ENCODE peak calls at places on chromosomes 7 and 10, in seven cellular contexts. R is fibroblast of mammary gland, L is choroid plexus epithelial cell, T is uterus, N is GM13976, C is A549, A is sigmoid colon. Y is an unnamed sample.

GRCh38 chr7:139683137-139683871 is 94.5 kb downstream of the HIPK2 start:
- DNase-seq in L (peak; percentile 94), A (no peak), R (peak; percentile 52), T (no peak), C (no peak), N (peak; percentile 59), Y (no peak)

GRCh38 chr7:896346-897075 is 20.2 kb downstream of the GET4 start:
- DNase-seq in R (no peak), C (no peak), N (no peak), T (no peak), L (no peak), A (no peak), Y (no peak)

GRCh38 chr10:2980791-2981360 is 86.5 kb upstream of the PFKP start:
- DNase-seq in N (no peak), L (peak; percentile 30), C (no peak), T (no peak), R (peak; percentile 67), A (no peak), Y (no peak)

GRCh38 chr10:72250666-72251065 is 23.1 kb upstream of the DDIT4 start:
- DNase-seq in T (peak; percentile 80), A (peak; percentile 91), R (peak; percentile 86), N (no peak), C (no peak), L (peak; percentile 94), Y (no peak)

GRCh38 chr10:117250409-117250808 is 9.5 kb downstream of the SLC18A2 start:
- DNase-seq in N (no peak), C (no peak), T (no peak), L (no peak), A (no peak), R (no peak), Y (no peak)

GRCh38 chr10:97210576-97210975 is 24.8 kb upstream of the SLIT1 start:
- DNase-seq in L (peak; percentile 84), R (peak; percentile 72), A (peak; percentile 78), T (peak; percentile 65), C (peak; percentile 60), N (peak; percentile 77), Y (peak; percentile 94)

GRCh38 chr7:118918556-118918955 is 694.1 kb downstream of the ANKRD7 start:
- DNase-seq in N (no peak), C (no peak), L (peak; percentile 25), A (no peak), T (no peak), R (peak; percentile 21), Y (no peak)

GRCh38 chr7:12757443-12757842 is 70.0 kb downstream of the ARL4A start:
- DNase-seq in C (no peak), A (no peak), T (no peak), N (no peak), R (peak; percentile 91), L (peak; percentile 93), Y (no peak)

GRCh38 chr10:95536017-95536416 is 25.2 kb downstream of the SORBS1 start:
- DNase-seq in R (no peak), N (no peak), C (no peak), T (no peak), L (peak; percentile 15), A (peak; percentile 95), Y (no peak)

GRCh38 chr10:88705951-88706350 is at the start of gene LIPK:
- DNase-seq in C (no peak), L (no peak), A (no peak), R (no peak), T (no peak), N (no peak), Y (no peak)

GRCh38 chr7:139086454-139086853 is 23.1 kb downstream of the ZC3HAV1 start:
- DNase-seq in C (no peak), L (no peak), R (no peak), N (no peak), T (no peak), A (no peak), Y (no peak)

GRCh38 chr10:13920031-13920430 is 333.3 kb downstream of the PRPF18 start:
- DNase-seq in N (no peak), R (peak; percentile 52), T (no peak), C (no peak), A (no peak), L (no peak), Y (no peak)

GRCh38 chr10:100985336-100985735 is 2.0 kb downstream of the MRPL43 start:
- DNase-seq in R (no peak), C (no peak), L (no peak), N (no peak), A (no peak), T (no peak), Y (no peak)

GRCh38 chr10:48611133-48611532 is 6.3 kb upstream of the ARHGAP22 start:
- DNase-seq in L (no peak), N (no peak), C (no peak), A (no peak), R (no peak), T (no peak), Y (peak; percentile 6)

GRCh38 chr10:71222541-71223364 is 10.4 kb downstream of the UNC5B start:
- DNase-seq in A (peak; percentile 48), L (peak; percentile 13), R (peak; percentile 44), T (no peak), N (peak; percentile 11), C (no peak), Y (no peak)

GRCh38 chr7:154415709-154416399 is 363.7 kb downstream of the DPP6 start:
- DNase-seq in R (no peak), L (no peak), C (no peak), N (no peak), T (no peak), A (no peak), Y (no peak)

GRCh38 chr10:8361510-8361844 is 307.0 kb downstream of the GATA3 start:
- DNase-seq in L (no peak), N (no peak), T (no peak), R (no peak), C (no peak), A (no peak), Y (no peak)

GRCh38 chr10:132646443-132647097 is 109.0 kb downstream of the INPP5A start:
- DNase-seq in C (no peak), L (no peak), N (no peak), R (no peak), A (peak; percentile 59), T (peak; percentile 11), Y (peak; percentile 17)

GRCh38 chr7:148856035-148856881 is 27.8 kb downstream of the EZH2 start:
- DNase-seq in L (peak; percentile 66), N (peak; percentile 55), A (no peak), R (peak; percentile 44), C (peak; percentile 66), T (no peak), Y (no peak)

DNA sequence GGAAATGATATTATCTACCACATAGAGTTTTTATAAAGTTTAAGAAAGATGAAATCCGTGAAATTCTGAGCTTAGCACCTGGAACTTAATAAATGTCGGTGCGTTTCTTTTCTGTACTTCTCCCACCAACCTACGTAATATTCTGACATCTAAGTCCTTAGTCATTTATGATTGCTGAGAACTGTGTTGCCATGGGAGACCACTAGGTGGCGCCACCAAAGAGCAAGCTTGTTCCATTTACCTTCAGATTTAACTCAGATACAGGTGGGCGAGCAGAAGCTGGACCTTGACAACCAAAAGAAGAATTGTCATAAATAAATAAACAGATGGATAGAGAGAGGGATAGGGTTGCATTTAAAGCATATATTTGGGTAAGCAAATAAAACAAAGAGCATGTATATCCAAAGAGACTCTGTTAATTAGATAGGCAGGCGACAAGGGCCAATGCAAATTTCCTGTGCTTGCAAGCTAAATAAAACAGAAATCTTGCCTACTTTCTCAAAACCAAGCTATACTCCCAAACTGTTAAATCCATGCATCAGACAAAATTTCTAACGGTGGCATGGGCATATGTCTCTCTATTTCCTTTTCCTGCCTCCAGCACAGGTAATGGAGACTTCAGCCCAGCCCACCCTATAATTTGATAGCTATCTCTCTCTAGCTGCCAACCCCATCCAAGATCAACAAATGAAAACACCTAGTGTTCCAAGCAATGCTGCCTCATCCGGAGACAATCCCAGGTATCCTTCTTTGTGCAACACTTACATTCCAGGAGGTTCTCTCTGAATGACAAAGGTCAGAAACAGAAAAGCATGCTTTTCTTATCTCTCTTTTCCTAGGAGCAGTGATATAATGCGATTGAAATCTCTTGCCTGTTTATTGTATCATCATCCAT is 699.6 kb downstream of the INHBA start:
- DNase-seq in R (peak; percentile 65), T (no peak), N (peak; percentile 15), L (peak; percentile 73), A (no peak), C (no peak), Y (peak; percentile 23)
- TF ChIP-seq CTCF in R (peak; percentile 80), T (no peak), N (peak; percentile 67), L (peak; percentile 91), A (peak; percentile 13), C (peak; percentile 39), Y (no peak)

GRCh38 chr10:92552310-92552709 is 21.6 kb downstream of the IDE start:
- DNase-seq in L (no peak), N (no peak), C (no peak), A (no peak), R (no peak), T (no peak), Y (no peak)
- TF ChIP-seq CTCF in L (peak; percentile 45), N (peak; percentile 9), C (peak; percentile 16), A (no peak), R (peak; percentile 36), T (no peak), Y (no peak)

GRCh38 chr10:37489658-37490003 is 364.2 kb downstream of the ANKRD30A start:
- DNase-seq in L (no peak), T (no peak), R (no peak), C (no peak), A (no peak), N (no peak), Y (no peak)

GRCh38 chr10:37490266-37490665 is 364.9 kb downstream of the ANKRD30A start:
- DNase-seq in A (no peak), L (no peak), N (no peak), R (no peak), T (no peak), C (peak; percentile 13), Y (no peak)

GRCh38 chr10:37488792-37489657 is 363.6 kb downstream of the ANKRD30A start:
- DNase-seq in N (no peak), R (peak; percentile 31), C (peak; percentile 84), A (no peak), T (no peak), L (peak; percentile 1), Y (no peak)
- TF ChIP-seq CTCF in N (no peak), R (no peak), C (no peak), A (no peak), T (no peak), L (no peak), Y (no peak)

GRCh38 chr7:115600196-115600595 is 430.4 kb downstream of the TFEC start:
- DNase-seq in R (no peak), N (no peak), C (no peak), L (peak; percentile 45), A (no peak), T (no peak), Y (no peak)

GRCh38 chr7:115603416-115603815 is 427.1 kb downstream of the TFEC start:
- DNase-seq in N (no peak), T (no peak), R (no peak), A (no peak), C (no peak), L (no peak), Y (no peak)
- TF ChIP-seq CTCF in N (no peak), T (no peak), R (no peak), A (no peak), C (no peak), L (no peak), Y (no peak)

GRCh38 chr7:49776994-49777393 is 3.6 kb downstream of the VWC2 start:
- DNase-seq in R (no peak), T (no peak), N (no peak), L (no peak), A (no peak), C (no peak), Y (no peak)
- TF ChIP-seq CTCF in R (no peak), T (no peak), N (peak; percentile 35), L (no peak), A (no peak), C (no peak), Y (no peak)

Y was measured in omental fat pad.